ENCODE peak calls at places on chromosome 12, in eight cellular contexts. A is stimulated activated CD8-positive, alpha-beta memory T cell treated with anti-CD3 and anti-CD28 coated beads, Interleukin-7, amount 100 ng/mL, for 1 hour; F is suprapubic skin; G is activated CD8-positive, alpha-beta memory T cell treated with anti-CD3 and anti-CD28 coated beads, Interleukin-2, amount 50 U/mL, for 4 hours; R is HEK293T; C is renal cortical epithelial cell; V is neuronal stem cell; W is stimulated activated naive B cell treated with anti-CD40 and anti-IgM and Interleukin-4, amounts not matched to agents 10 μg/mL and 1 μg/mL and 100 μg/mL, for 72 hours. I is an unnamed sample.

GRCh38 chr12:79857675-79858074 is 77.2 kb downstream of the PPP1R12A start:
- DNase-seq in V (no peak), C (no peak), F (no peak), A (no peak), R (no peak), G (no peak), W (no peak), I (no peak)

GRCh38 chr12:570949-571794 is 92.1 kb downstream of the NINJ2 start:
- DNase-seq in F (peak), G (no peak), V (no peak), C (peak), W (no peak), R (no peak), A (no peak), I (no peak)

GRCh38 chr12:132429122-132429931 is 60.6 kb upstream of the FBRSL1 start:
- DNase-seq in A (no peak), V (no peak), G (no peak), F (no peak), C (no peak), R (no peak), W (no peak), I (no peak)

GRCh38 chr12:64178122-64178521 is 44.0 kb downstream of the KICS2 start:
- DNase-seq in C (peak), V (no peak), A (no peak), W (no peak), G (no peak), F (no peak), R (no peak), I (no peak)

GRCh38 chr12:57726884-57727757 is 11.4 kb downstream of the AGAP2 start:
- DNase-seq in W (no peak), F (no peak), A (no peak), V (no peak), R (no peak), G (no peak), C (peak), I (no peak)

GRCh38 chr12:102638777-102639176 is 158.4 kb upstream of the IGF1 start:
- DNase-seq in R (no peak), F (no peak), W (no peak), A (no peak), G (no peak), V (no peak), C (no peak), I (no peak)

GRCh38 chr12:2317819-2318218 is 265.0 kb downstream of the CACNA1C start:
- DNase-seq in V (no peak), W (no peak), R (no peak), C (no peak), F (no peak), G (no peak), A (no peak), I (no peak)

GRCh38 chr12:108890208-108890607 is 10.3 kb downstream of the DAO start:
- DNase-seq in W (no peak), R (no peak), C (no peak), A (no peak), V (no peak), F (no peak), G (no peak), I (no peak)

GRCh38 chr12:21456291-21456780 is 18.9 kb downstream of the PYROXD1 start:
- DNase-seq in R (no peak), G (peak), V (no peak), W (no peak), F (no peak), A (peak), C (no peak), I (no peak)

GRCh38 chr12:95077341-95077740 is 3.9 kb upstream of the NR2C1 start:
- DNase-seq in W (no peak), R (no peak), F (no peak), V (no peak), G (no peak), C (peak), A (no peak), I (no peak)

GRCh38 chr12:21541773-21542172 is 15.7 kb downstream of the SPX start:
- DNase-seq in F (no peak), G (no peak), V (no peak), C (no peak), W (no peak), R (no peak), A (no peak), I (no peak)

GRCh38 chr12:67354322-67354721 is 85.2 kb downstream of the CAND1 start:
- DNase-seq in C (no peak), V (no peak), F (no peak), A (no peak), G (no peak), R (no peak), W (no peak), I (no peak)

GRCh38 chr12:10722905-10723866 is at the start of gene YBX3:
- DNase-seq in A (peak), C (peak), W (peak), V (peak), G (peak), R (peak), F (peak), I (peak)

GRCh38 chr12:40566246-40566645 is 126.0 kb upstream of the CNTN1 start:
- DNase-seq in A (no peak), F (no peak), G (no peak), C (peak), R (no peak), W (no peak), V (no peak), I (no peak)

GRCh38 chr12:49703647-49704137 is 3.5 kb downstream of the FMNL3 start:
- DNase-seq in C (peak), W (no peak), F (no peak), G (peak), A (no peak), V (no peak), R (no peak), I (no peak)